ENCODE peak calls at places on chromosomes 11 and 22, in four cellular contexts. One of them, this sample, is unnamed.

GRCh38 chr22:29383740-29384139 is 4.6 kb downstream of the AP1B1 start:
- DNase-seq in pancreas: no peak
- DNase-seq in fibroblast of lung: no peak
- DNase-seq in upper lobe of left lung: no peak
- DNase-seq in this sample: no peak

GRCh38 chr11:106524446-106524845 is 447.0 kb downstream of the AASDHPPT start:
- DNase-seq in pancreas: no peak
- DNase-seq in fibroblast of lung: no peak
- DNase-seq in upper lobe of left lung: no peak
- DNase-seq in this sample: no peak

GRCh38 chr11:65492637-65493366 is 6.0 kb upstream of the MALAT1 start:
- DNase-seq in pancreas: peak
- DNase-seq in fibroblast of lung: peak
- DNase-seq in upper lobe of left lung: peak
- DNase-seq in this sample: peak

GRCh38 chr11:16098827-16099226 is 257.5 kb downstream of the SOX6 start:
- DNase-seq in pancreas: no peak
- DNase-seq in fibroblast of lung: no peak
- DNase-seq in upper lobe of left lung: no peak
- DNase-seq in this sample: no peak

GRCh38 chr11:67468056-67468455 is 995 bp downstream of the TMEM134 start:
- DNase-seq in pancreas: peak
- DNase-seq in fibroblast of lung: peak
- DNase-seq in upper lobe of left lung: peak
- DNase-seq in this sample: no peak

GRCh38 chr22:24565077-24565476 is 9.3 kb downstream of the SNRPD3 start:
- DNase-seq in pancreas: no peak
- DNase-seq in fibroblast of lung: no peak
- DNase-seq in upper lobe of left lung: no peak
- DNase-seq in this sample: no peak

GRCh38 chr22:35054064-35054463 is 11.9 kb upstream of the ISX start:
- DNase-seq in pancreas: no peak
- DNase-seq in fibroblast of lung: no peak
- DNase-seq in upper lobe of left lung: no peak
- DNase-seq in this sample: no peak

GRCh38 chr11:76236092-76237026 is 30.1 kb upstream of the WNT11 start:
- DNase-seq in pancreas: no peak
- DNase-seq in fibroblast of lung: peak
- DNase-seq in upper lobe of left lung: peak
- DNase-seq in this sample: peak

GRCh38 chr11:35313066-35313765 is 106.1 kb downstream of the SLC1A2 start:
- DNase-seq in pancreas: no peak
- DNase-seq in fibroblast of lung: no peak
- DNase-seq in upper lobe of left lung: no peak
- DNase-seq in this sample: no peak

GRCh38 chr11:26719289-26719688 is 2.6 kb downstream of the SLC5A12 start:
- DNase-seq in pancreas: no peak
- DNase-seq in fibroblast of lung: no peak
- DNase-seq in upper lobe of left lung: no peak
- DNase-seq in this sample: no peak

GRCh38 chr22:35218079-35218478 is 39.2 kb upstream of the HMGXB4 start:
- DNase-seq in pancreas: no peak
- DNase-seq in fibroblast of lung: peak
- DNase-seq in upper lobe of left lung: no peak
- DNase-seq in this sample: no peak

GRCh38 chr22:46129390-46130041 is 20.8 kb upstream of the PPARA start:
- DNase-seq in pancreas: no peak
- DNase-seq in fibroblast of lung: no peak
- DNase-seq in upper lobe of left lung: peak
- DNase-seq in this sample: peak

GRCh38 chr11:8082391-8083087 is 1.5 kb downstream of the TUB start:
- DNase-seq in pancreas: peak
- DNase-seq in fibroblast of lung: no peak
- DNase-seq in upper lobe of left lung: no peak
- DNase-seq in this sample: peak

GRCh38 chr22:31083377-31083768 is 2.3 kb downstream of the SMTN start:
- DNase-seq in pancreas: peak
- DNase-seq in fibroblast of lung: no peak
- DNase-seq in upper lobe of left lung: no peak
- DNase-seq in this sample: no peak

GRCh38 chr11:28259177-28259843 is 151.1 kb downstream of the METTL15 start:
- DNase-seq in pancreas: no peak
- DNase-seq in fibroblast of lung: no peak
- DNase-seq in upper lobe of left lung: no peak
- DNase-seq in this sample: no peak

GRCh38 chr22:30273196-30273595 is 6.5 kb upstream of the OSM start:
- DNase-seq in pancreas: no peak
- DNase-seq in fibroblast of lung: no peak
- DNase-seq in upper lobe of left lung: peak
- DNase-seq in this sample: no peak

GRCh38 chr22:22982616-22983015 is 87.7 kb upstream of the GNAZ start:
- DNase-seq in pancreas: no peak
- DNase-seq in fibroblast of lung: no peak
- DNase-seq in upper lobe of left lung: no peak
- DNase-seq in this sample: no peak

GRCh38 chr11:107696140-107696539 is 15.7 kb downstream of the SLN start:
- DNase-seq in pancreas: no peak
- DNase-seq in fibroblast of lung: peak
- DNase-seq in upper lobe of left lung: no peak
- DNase-seq in this sample: no peak

GRCh38 chr11:3014943-3015342 is 22.8 kb upstream of the NAP1L4 start:
- DNase-seq in pancreas: no peak
- DNase-seq in fibroblast of lung: no peak
- DNase-seq in upper lobe of left lung: no peak
- DNase-seq in this sample: no peak

GRCh38 chr22:41873391-41873790 is 40.5 kb downstream of the SREBF2 start:
- DNase-seq in pancreas: no peak
- DNase-seq in fibroblast of lung: no peak
- DNase-seq in upper lobe of left lung: no peak
- DNase-seq in this sample: no peak

GRCh38 chr22:41305646-41306045 is 4.3 kb downstream of the ZC3H7B start:
- DNase-seq in pancreas: no peak
- DNase-seq in fibroblast of lung: peak
- DNase-seq in upper lobe of left lung: no peak
- DNase-seq in this sample: no peak

GRCh38 chr11:12439615-12440014 is 62.2 kb downstream of the PARVA start:
- DNase-seq in pancreas: no peak
- DNase-seq in fibroblast of lung: no peak
- DNase-seq in upper lobe of left lung: no peak
- DNase-seq in this sample: no peak

GRCh38 chr22:28395920-28396447 is 283.7 kb downstream of the TTC28 start:
- DNase-seq in pancreas: no peak
- DNase-seq in fibroblast of lung: peak
- DNase-seq in upper lobe of left lung: no peak
- DNase-seq in this sample: no peak

GRCh38 chr22:39306456-39307361 is 12.7 kb downstream of the RPL3 start:
- DNase-seq in pancreas: no peak
- DNase-seq in fibroblast of lung: no peak
- DNase-seq in upper lobe of left lung: peak
- DNase-seq in this sample: no peak

GRCh38 chr11:15622231-15622890 is 507.6 kb downstream of the INSC start:
- DNase-seq in pancreas: no peak
- DNase-seq in fibroblast of lung: no peak
- DNase-seq in upper lobe of left lung: peak
- DNase-seq in this sample: no peak

GRCh38 chr11:68828957-68829356 is 12.8 kb downstream of the CPT1A start:
- DNase-seq in pancreas: no peak
- DNase-seq in fibroblast of lung: no peak
- DNase-seq in upper lobe of left lung: no peak
- DNase-seq in this sample: no peak
- H3K4me3 ChIP-seq in pancreas: no peak
- H3K4me3 ChIP-seq in fibroblast of lung: no peak
- H3K4me3 ChIP-seq in upper lobe of left lung: no peak
- H3K4me3 ChIP-seq in this sample: no peak

GRCh38 chr22:43008921-43009320 is 6.0 kb downstream of the PACSIN2 start:
- DNase-seq in pancreas: no peak
- DNase-seq in fibroblast of lung: no peak
- DNase-seq in upper lobe of left lung: no peak
- DNase-seq in this sample: no peak

GRCh38 chr22:43007519-43008102 is 7.3 kb downstream of the PACSIN2 start:
- DNase-seq in pancreas: peak
- DNase-seq in fibroblast of lung: peak
- DNase-seq in upper lobe of left lung: peak
- DNase-seq in this sample: no peak

GRCh38 chr22:43008509-43008908 is 6.4 kb downstream of the PACSIN2 start:
- DNase-seq in pancreas: no peak
- DNase-seq in fibroblast of lung: no peak
- DNase-seq in upper lobe of left lung: no peak
- DNase-seq in this sample: no peak

GRCh38 chr22:43011079-43011478 is 3.9 kb downstream of the PACSIN2 start:
- DNase-seq in pancreas: no peak
- DNase-seq in fibroblast of lung: peak
- DNase-seq in upper lobe of left lung: no peak
- DNase-seq in this sample: no peak

DNA sequence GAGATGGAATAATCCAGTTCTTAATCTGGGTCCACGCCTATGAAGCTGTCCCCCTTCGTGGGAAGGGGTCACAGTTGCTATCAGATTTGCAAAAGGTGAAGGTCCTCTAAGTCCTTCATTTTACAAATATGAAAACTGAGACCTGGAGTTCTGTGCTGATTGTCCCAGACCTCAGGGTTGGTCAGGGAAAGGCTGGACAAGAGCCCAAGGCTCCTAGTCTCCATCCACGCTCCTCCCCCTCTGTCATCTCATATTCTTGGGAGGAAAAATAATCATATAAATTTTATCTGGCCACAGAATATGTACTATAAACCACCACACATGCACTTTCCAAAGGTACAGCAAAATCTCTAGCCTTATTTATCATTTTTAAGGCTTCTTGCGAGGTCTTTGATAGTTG is 5.5 kb downstream of the PACSIN2 start:
- DNase-seq in pancreas: no peak
- DNase-seq in fibroblast of lung: no peak
- DNase-seq in upper lobe of left lung: no peak
- DNase-seq in this sample: no peak
- H3K27ac ChIP-seq in pancreas: peak
- H3K27ac ChIP-seq in fibroblast of lung: no peak
- H3K27ac ChIP-seq in upper lobe of left lung: peak
- H3K27ac ChIP-seq in this sample: no peak

DNA sequence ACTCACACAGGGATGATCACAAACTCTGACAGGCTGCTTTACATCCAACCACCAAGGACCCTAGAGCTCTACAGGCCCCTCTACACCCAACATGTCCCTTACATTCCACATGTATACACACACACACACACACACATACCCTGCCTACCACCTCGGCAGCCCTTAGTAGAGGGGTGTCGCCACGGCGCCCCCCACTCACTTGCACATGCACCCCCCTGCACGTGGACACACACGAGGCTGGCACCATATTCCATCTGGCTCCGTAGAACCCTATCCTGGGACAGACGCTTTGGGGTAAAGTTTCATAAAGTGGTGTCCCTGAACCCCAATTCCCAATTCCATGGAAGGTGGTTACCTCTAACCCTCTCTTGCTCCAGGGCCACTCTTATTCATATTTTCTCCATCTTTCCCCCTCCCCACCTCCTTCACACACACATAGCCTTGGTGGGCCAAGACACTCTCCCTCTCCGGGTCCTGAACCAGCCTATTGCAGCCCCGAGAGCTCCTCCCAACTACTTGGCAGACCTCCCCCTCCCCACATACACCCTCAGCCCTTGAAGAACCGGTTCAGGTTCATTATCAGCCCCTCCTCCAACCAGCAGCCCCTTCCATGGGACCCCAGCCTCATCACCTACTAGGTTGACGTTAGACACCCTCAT is 809 bp downstream of the PDE2A start:
- DNase-seq in pancreas: no peak
- DNase-seq in fibroblast of lung: no peak
- DNase-seq in upper lobe of left lung: no peak
- DNase-seq in this sample: no peak
- H3K4me3 ChIP-seq in pancreas: no peak
- H3K4me3 ChIP-seq in fibroblast of lung: no peak
- H3K4me3 ChIP-seq in upper lobe of left lung: no peak
- H3K4me3 ChIP-seq in this sample: no peak

DNA sequence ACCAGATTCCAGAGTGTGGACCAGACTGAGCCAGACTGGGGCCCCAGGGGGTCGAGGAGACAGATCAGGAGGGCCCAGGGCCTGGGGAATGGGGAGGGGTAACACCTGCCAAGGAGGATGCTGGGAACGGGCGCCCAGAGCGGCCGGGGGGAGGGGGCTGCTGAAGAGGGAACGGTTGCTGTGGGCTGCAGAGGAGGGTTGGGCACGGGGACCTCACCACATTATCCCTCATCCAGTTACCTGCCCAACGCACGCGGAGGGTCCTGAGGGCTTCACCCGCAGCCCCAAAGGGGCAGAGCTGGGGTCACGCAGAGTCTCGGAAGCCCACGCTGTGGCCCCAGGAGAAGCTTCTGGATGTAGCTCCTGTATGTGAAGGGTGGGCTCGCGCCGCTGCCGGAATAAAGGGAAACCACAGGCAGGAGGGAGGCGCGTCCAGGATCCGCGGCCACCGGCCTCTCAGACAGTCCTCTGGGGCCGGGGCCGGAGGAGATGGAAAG is 927 bp upstream of the SELENOO start:
- DNase-seq in pancreas: no peak
- DNase-seq in fibroblast of lung: peak
- DNase-seq in upper lobe of left lung: no peak
- DNase-seq in this sample: no peak
- H3K27ac ChIP-seq in pancreas: no peak
- H3K27ac ChIP-seq in fibroblast of lung: peak
- H3K27ac ChIP-seq in upper lobe of left lung: peak
- H3K27ac ChIP-seq in this sample: peak

GRCh38 chr11:30015725-30016449 is 943 bp downstream of the KCNA4 start:
- DNase-seq in pancreas: no peak
- DNase-seq in fibroblast of lung: no peak
- DNase-seq in upper lobe of left lung: no peak
- DNase-seq in this sample: no peak
- H3K4me3 ChIP-seq in pancreas: no peak
- H3K4me3 ChIP-seq in fibroblast of lung: no peak
- H3K4me3 ChIP-seq in upper lobe of left lung: peak
- H3K4me3 ChIP-seq in this sample: peak

This sample was measured in testis.